ENCODE peak calls at places on chromosomes 6 and 20, in five cellular contexts. E is tibial nerve, G is fibroblast of lung, Z is WERI-Rb-1, R is breast epithelium. O is an unnamed sample.

GRCh38 chr20:34586488-34587163 is 28.1 kb downstream of the MAP1LC3A start:
- DNase-seq in G (no peak), Z (no peak), R (no peak), E (no peak), O (no peak)

GRCh38 chr6:164168595-164168994 is 754.1 kb downstream of the QKI start:
- DNase-seq in E (no peak), G (no peak), Z (no peak), R (no peak), O (no peak)

GRCh38 chr20:41232971-41233926 is 84.3 kb downstream of the ZHX3 start:
- DNase-seq in E (no peak), Z (no peak), G (peak; percentile 91), R (no peak), O (no peak)

GRCh38 chr6:84417261-84417660 is 189.8 kb upstream of the CEP162 start:
- DNase-seq in R (no peak), E (no peak), G (peak; percentile 93), Z (no peak), O (no peak)

GRCh38 chr20:275791-276190 is 14.8 kb downstream of the C20orf96 start:
- DNase-seq in E (no peak), Z (no peak), R (no peak), G (no peak), O (no peak)

GRCh38 chr20:57738484-57738883 is 28.7 kb upstream of the PMEPA1 start:
- DNase-seq in R (no peak), G (no peak), Z (no peak), E (no peak), O (no peak)

GRCh38 chr6:29965873-29966601 is 23.7 kb downstream of the HLA-A start:
- DNase-seq in Z (no peak), E (peak; percentile 74), R (peak; percentile 67), G (peak; percentile 43), O (no peak)

GRCh38 chr20:53672484-53673129 is 79.0 kb upstream of the ZNF217 start:
- DNase-seq in Z (no peak), G (peak; percentile 43), E (no peak), R (no peak), O (no peak)

GRCh38 chr6:36947570-36948351 is 6.8 kb upstream of the PI16 start:
- DNase-seq in E (no peak), Z (no peak), R (no peak), G (no peak), O (no peak)

GRCh38 chr6:129671442-129672344 is 38.3 kb downstream of the ARHGAP18 start:
- DNase-seq in Z (no peak), E (no peak), R (no peak), G (no peak), O (no peak)

GRCh38 chr20:4252005-4252404 is 236.6 kb upstream of the RNF24 start:
- DNase-seq in E (no peak), Z (no peak), R (no peak), G (no peak), O (no peak)

GRCh38 chr6:100504786-100505737 is 40.3 kb upstream of the SIM1 start:
- DNase-seq in Z (no peak), G (peak; percentile 73), E (no peak), R (no peak), O (no peak)

GRCh38 chr20:18694071-18694470 is 106.2 kb downstream of the DTD1 start:
- DNase-seq in R (no peak), G (no peak), E (no peak), Z (no peak), O (no peak)

GRCh38 chr20:44209691-44210421 is 715 bp downstream of the OSER1 start:
- DNase-seq in E (no peak), R (no peak), Z (no peak), G (no peak), O (no peak)

GRCh38 chr6:155495011-155495768 is 39.6 kb upstream of the NOX3 start:
- DNase-seq in E (peak; percentile 25), Z (peak; percentile 21), G (peak; percentile 94), R (no peak), O (no peak)

GRCh38 chr6:41594326-41594725 is 43.9 kb upstream of the MDFI start:
- DNase-seq in Z (no peak), R (no peak), G (no peak), E (no peak), O (no peak)

GRCh38 chr20:8547968-8548588 is 416.0 kb downstream of the PLCB1 start:
- DNase-seq in R (no peak), E (no peak), Z (no peak), G (no peak), O (no peak)

GRCh38 chr6:17622144-17622543 is 22.0 kb downstream of the FAM8A1 start:
- DNase-seq in R (no peak), G (no peak), E (no peak), Z (no peak), O (no peak)

GRCh38 chr6:117615981-117616961 is 14.0 kb upstream of the GOPC start:
- DNase-seq in Z (no peak), R (no peak), E (no peak), G (no peak), O (no peak)

GRCh38 chr20:53844259-53844658 is 226.1 kb downstream of the BCAS1 start:
- DNase-seq in R (no peak), Z (no peak), E (no peak), G (no peak), O (no peak)

GRCh38 chr6:30325873-30326445 is 768 bp upstream of the TRIM39 start:
- DNase-seq in E (peak; percentile 28), Z (no peak), G (no peak), R (no peak), O (peak; percentile 40)

GRCh38 chr6:158756126-158756525 is 63.0 kb downstream of the EZR start:
- DNase-seq in G (no peak), Z (no peak), E (no peak), R (peak; percentile 63), O (no peak)

GRCh38 chr6:22062807-22063408 is 233.9 kb downstream of the PRL start:
- DNase-seq in R (no peak), G (no peak), E (no peak), Z (no peak), O (peak; percentile 28)

GRCh38 chr20:17825251-17825691 is 125.5 kb downstream of the BANF2 start:
- DNase-seq in R (no peak), G (peak; percentile 60), E (no peak), Z (no peak), O (no peak)

GRCh38 chr20:43022081-43022480 is 167.6 kb downstream of the PTPRT start:
- DNase-seq in Z (no peak), E (no peak), G (no peak), R (no peak), O (no peak)

GRCh38 chr20:48910360-48910781 is 11.1 kb upstream of the ARFGEF2 start:
- DNase-seq in R (no peak), Z (no peak), G (peak; percentile 41), E (no peak), O (no peak)

GRCh38 chr6:137707590-137708360 is 159.3 kb upstream of the TNFAIP3 start:
- DNase-seq in G (peak; percentile 89), Z (peak; percentile 41), E (peak; percentile 68), R (no peak), O (peak; percentile 27)

GRCh38 chr6:137708481-137708880 is 158.6 kb upstream of the TNFAIP3 start:
- DNase-seq in Z (no peak), G (no peak), E (no peak), R (no peak), O (no peak)

GRCh38 chr6:137711929-137712328 is 155.1 kb upstream of the TNFAIP3 start:
- DNase-seq in Z (no peak), R (no peak), G (no peak), E (no peak), O (no peak)

GRCh38 chr6:137707038-137707589 is 159.9 kb upstream of the TNFAIP3 start:
- DNase-seq in E (no peak), R (no peak), Z (no peak), G (no peak), O (no peak)

DNA sequence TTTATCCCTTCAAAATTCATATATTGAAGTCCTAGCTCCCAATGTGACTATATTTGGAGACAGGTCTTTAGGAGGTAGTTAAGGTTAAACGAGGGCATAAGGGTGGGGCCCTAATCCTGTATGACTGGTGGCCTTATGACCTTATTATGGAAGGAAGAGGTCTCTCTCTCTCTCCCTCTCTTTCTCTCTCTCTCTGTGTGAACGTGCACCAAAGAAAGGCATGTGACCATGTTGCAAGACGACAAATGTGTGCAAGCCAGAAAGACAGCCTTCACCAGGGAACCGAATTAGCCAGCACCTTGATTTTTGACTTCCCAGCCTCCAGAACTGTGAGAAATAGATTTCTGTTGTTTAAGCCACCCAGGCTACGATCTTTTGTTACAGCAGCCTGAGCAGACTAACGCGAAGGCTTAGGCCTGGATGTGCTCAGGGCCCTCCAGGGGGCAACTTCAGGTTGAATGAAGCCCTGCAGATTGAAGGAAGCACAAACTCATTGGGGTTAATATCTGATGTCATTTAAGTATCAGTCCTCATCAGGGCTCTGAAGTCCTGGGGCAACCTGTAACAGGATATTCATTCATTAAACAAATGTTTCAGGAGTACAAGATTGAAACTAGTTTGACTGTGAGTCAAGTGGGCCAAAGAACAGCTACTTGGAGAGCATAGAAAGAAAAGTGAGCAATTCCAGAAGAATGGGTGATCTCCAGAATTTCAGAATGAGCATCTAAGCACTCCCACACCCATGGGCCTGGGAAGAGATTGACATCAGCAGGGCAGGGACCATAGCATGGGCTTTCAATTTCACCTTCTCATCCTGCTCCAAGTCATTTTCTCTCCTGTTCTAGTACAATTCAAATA is 157.4 kb upstream of the TNFAIP3 start:
- DNase-seq in Z (no peak), G (peak; percentile 60), E (no peak), R (no peak), O (no peak)
- TF ChIP-seq CTCF in Z (no peak), G (no peak), E (no peak), R (no peak), O (no peak)

GRCh38 chr20:32439132-32439829 is 81.2 kb downstream of the ASXL1 start:
- DNase-seq in Z (no peak), R (no peak), E (no peak), G (peak; percentile 29), O (no peak)

GRCh38 chr20:32438331-32438858 is 80.3 kb downstream of the ASXL1 start:
- DNase-seq in Z (no peak), E (no peak), R (no peak), G (no peak), O (no peak)

GRCh38 chr20:32440758-32441078 is 82.6 kb downstream of the ASXL1 start:
- DNase-seq in E (no peak), G (no peak), Z (no peak), R (no peak), O (no peak)

GRCh38 chr20:32441638-32442037 is 83.5 kb downstream of the ASXL1 start:
- DNase-seq in Z (no peak), E (no peak), G (no peak), R (no peak), O (no peak)

GRCh38 chr20:32440069-32440757 is 82.1 kb downstream of the ASXL1 start:
- DNase-seq in R (no peak), G (no peak), E (no peak), Z (no peak), O (no peak)
- TF ChIP-seq CTCF in R (no peak), G (no peak), E (no peak), Z (no peak), O (no peak)

DNA sequence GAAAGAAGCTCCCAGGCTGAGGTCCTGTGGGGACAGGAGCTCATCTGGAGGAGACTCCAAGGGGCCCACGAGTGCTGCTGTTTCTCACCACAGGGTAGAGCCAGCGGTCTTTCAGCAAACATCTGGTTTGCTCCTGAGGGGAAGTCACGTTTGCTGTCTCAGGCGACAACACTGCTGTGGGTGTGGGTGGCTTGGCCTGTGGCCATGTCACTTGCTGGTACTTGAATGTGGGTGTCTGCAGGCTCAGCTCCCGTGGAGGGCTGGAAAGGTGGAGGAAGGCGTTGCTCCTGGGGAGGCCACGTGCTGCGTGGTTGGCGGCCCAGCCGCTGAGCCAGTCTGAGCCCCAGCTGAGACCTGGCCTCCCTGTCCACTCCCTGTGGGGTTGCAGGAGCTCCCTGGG is 52.8 kb upstream of the MPC1 start:
- DNase-seq in G (no peak), E (peak; percentile 48), R (no peak), Z (no peak), O (no peak)
- TF ChIP-seq CTCF in G (no peak), E (peak; percentile 14), R (no peak), Z (no peak), O (no peak)

GRCh38 chr6:35391240-35391968 is 49.0 kb downstream of the PPARD start:
- DNase-seq in G (peak; percentile 70), E (no peak), R (no peak), Z (no peak), O (no peak)
- TF ChIP-seq CTCF in G (peak; percentile 11), E (no peak), R (no peak), Z (no peak), O (no peak)

O was measured in activated B cell treated with CpG ODN at 0.5 μM for 24 hours.